ENCODE peak calls at places on chromosome 20, in nine cellular contexts. I is PC-9; M is fibroblast of pulmonary artery; D is H7; N is naive thymus-derived CD8-positive, alpha-beta T cell; J is adipocyte; O is stimulated activated CD4-positive, alpha-beta T cell treated with anti-CD3 and anti-CD28 coated beads, TNF-alpha, amount 100 ng/mL, for 1 hour; Z is RCC 7860; P is dorsolateral prefrontal cortex. B is an unnamed sample.

GRCh38 chr20:57547250-57547649 is 13.7 kb upstream of the PCK1 start:
- DNase-seq in I (peak; percentile 66), M (no peak), D (no peak), N (no peak), J (no peak), O (no peak), Z (no peak), P (no peak), B (no peak)

GRCh38 chr20:9099372-9099771 is 30.5 kb downstream of the PLCB4 start:
- DNase-seq in I (no peak), M (no peak), D (no peak), N (no peak), J (no peak), O (no peak), Z (no peak), P (no peak), B (no peak)

GRCh38 chr20:8721098-8721497 is 347.8 kb upstream of the PLCB4 start:
- DNase-seq in I (no peak), M (peak; percentile 81), D (peak; percentile 8), N (peak; percentile 8), J (peak; percentile 86), O (no peak), Z (peak; percentile 24), P (no peak), B (peak; percentile 15)

GRCh38 chr20:62362991-62363919 is 3.9 kb downstream of the LAMA5 start:
- DNase-seq in I (no peak), M (no peak), D (peak; percentile 78), N (no peak), J (no peak), O (no peak), Z (no peak), P (no peak), B (no peak)

GRCh38 chr20:36148439-36148838 is 6.1 kb upstream of the EPB41L1 start:
- DNase-seq in I (no peak), M (no peak), D (no peak), N (no peak), J (no peak), O (no peak), Z (no peak), P (no peak), B (no peak)

GRCh38 chr20:4326194-4327065 is 311.1 kb upstream of the RNF24 start:
- DNase-seq in I (peak; percentile 65), M (no peak), D (no peak), N (no peak), J (no peak), O (no peak), Z (no peak), P (no peak), B (no peak)

GRCh38 chr20:57620274-57620990 is at the start of gene ZBP1:
- DNase-seq in I (no peak), M (no peak), D (no peak), N (peak; percentile 68), J (no peak), O (no peak), Z (no peak), P (no peak), B (no peak)

GRCh38 chr20:23078351-23078993 is 7.7 kb downstream of the CD93 start:
- DNase-seq in I (no peak), M (peak; percentile 76), D (no peak), N (no peak), J (peak; percentile 61), O (no peak), Z (no peak), P (no peak), B (no peak)

GRCh38 chr20:55354700-55355099 is 650.6 kb downstream of the CBLN4 start:
- DNase-seq in I (no peak), M (no peak), D (no peak), N (no peak), J (no peak), O (no peak), Z (no peak), P (no peak), B (no peak)

GRCh38 chr20:32570401-32571190 is 14.5 kb downstream of the NOL4L start:
- DNase-seq in I (peak; percentile 67), M (no peak), D (peak; percentile 88), N (no peak), J (no peak), O (no peak), Z (peak; percentile 10), P (no peak), B (peak; percentile 49)

GRCh38 chr20:32114305-32114960 is 4.9 kb downstream of the TM9SF4 start:
- DNase-seq in I (no peak), M (no peak), D (no peak), N (no peak), J (peak; percentile 43), O (no peak), Z (no peak), P (no peak), B (no peak)

GRCh38 chr20:34871966-34872603 is 571 bp downstream of the GGT7 start:
- DNase-seq in I (no peak), M (no peak), D (peak; percentile 26), N (peak; percentile 8), J (peak; percentile 30), O (no peak), Z (no peak), P (no peak), B (no peak)

GRCh38 chr20:5870462-5871021 is 79.8 kb downstream of the TRMT6 start:
- DNase-seq in I (no peak), M (no peak), D (no peak), N (no peak), J (no peak), O (no peak), Z (no peak), P (no peak), B (no peak)

GRCh38 chr20:1377984-1378742 is 14.7 kb downstream of the FKBP1A start:
- DNase-seq in I (peak; percentile 72), M (no peak), D (no peak), N (no peak), J (no peak), O (no peak), Z (peak; percentile 83), P (no peak), B (no peak)

GRCh38 chr20:54103762-54104600 is 33.6 kb upstream of the BCAS1 start:
- DNase-seq in I (no peak), M (no peak), D (no peak), N (no peak), J (no peak), O (no peak), Z (no peak), P (no peak), B (no peak)

GRCh38 chr20:1418335-1418734 is 25.5 kb upstream of the FKBP1A start:
- DNase-seq in I (peak; percentile 58), M (peak; percentile 40), D (no peak), N (no peak), J (no peak), O (no peak), Z (peak; percentile 71), P (no peak), B (no peak)

GRCh38 chr20:12207875-12208274 is 290.2 kb downstream of the BTBD3 start:
- DNase-seq in I (no peak), M (peak; percentile 73), D (peak; percentile 10), N (no peak), J (peak; percentile 62), O (no peak), Z (no peak), P (no peak), B (peak; percentile 3)

GRCh38 chr20:63641146-63641791 is 12.0 kb downstream of the STMN3 start:
- DNase-seq in I (peak; percentile 53), M (no peak), D (no peak), N (peak; percentile 62), J (no peak), O (no peak), Z (no peak), P (no peak), B (no peak)

GRCh38 chr20:5039255-5039657 is 37.9 kb upstream of the SLC23A2 start:
- DNase-seq in I (no peak), M (no peak), D (no peak), N (no peak), J (no peak), O (no peak), Z (no peak), P (no peak), B (no peak)

GRCh38 chr20:37396520-37397075 is 50.7 kb downstream of the SRC start:
- DNase-seq in I (no peak), M (no peak), D (peak; percentile 96), N (no peak), J (no peak), O (no peak), Z (no peak), P (no peak), B (no peak)

GRCh38 chr20:50298554-50299324 is 108.1 kb downstream of the CEBPB start:
- DNase-seq in I (no peak), M (no peak), D (no peak), N (no peak), J (no peak), O (no peak), Z (peak; percentile 63), P (peak; percentile 69), B (no peak)

B was measured in brain pericyte.